ENCODE peak calls at places on chromosomes 11 and 22, in four cellular contexts. F is A549, S is SK-N-SH, I is HepG2. N is an unnamed sample.

GRCh38 chr22:32205974-32206773 is 1.3 kb upstream of the RFPL2 start:
- DNase-seq in F (peak; percentile 7), S (peak; percentile 77), I (no peak), N (no peak)

GRCh38 chr11:131408011-131408640 is 37.7 kb downstream of the NTM start:
- DNase-seq in F (peak; percentile 7), S (peak; percentile 45), I (peak; percentile 38), N (no peak)

GRCh38 chr22:49768511-49768910 is 59.2 kb downstream of the BRD1 start:
- DNase-seq in F (no peak), S (no peak), I (no peak), N (no peak)

GRCh38 chr11:67022341-67022933 is 497 bp upstream of the SYT12 start:
- DNase-seq in F (no peak), S (peak; percentile 69), I (no peak), N (no peak)

GRCh38 chr11:17354070-17354924 is 2.7 kb downstream of the NCR3LG1 start:
- DNase-seq in F (peak; percentile 84), S (peak; percentile 71), I (peak; percentile 76), N (peak; percentile 25)

GRCh38 chr22:43152355-43153071 is 1.2 kb downstream of the TSPO start:
- DNase-seq in F (no peak), S (peak; percentile 68), I (no peak), N (no peak)

GRCh38 chr22:30830907-30831306 is 136.2 kb downstream of the OSBP2 start:
- DNase-seq in F (peak; percentile 70), S (no peak), I (no peak), N (no peak)

GRCh38 chr11:56783448-56784041 is 35.0 kb upstream of the OR9G4 start:
- DNase-seq in F (peak; percentile 25), S (peak; percentile 12), I (peak; percentile 49), N (no peak)

GRCh38 chr11:57380975-57381374 is at the start of gene PRG3:
- DNase-seq in F (no peak), S (no peak), I (no peak), N (no peak)

GRCh38 chr11:122723576-122723975 is 68.1 kb downstream of the UBASH3B start:
- DNase-seq in F (no peak), S (no peak), I (no peak), N (no peak)

GRCh38 chr22:24303007-24303406 is 32.4 kb downstream of the SPECC1L start:
- DNase-seq in F (no peak), S (no peak), I (no peak), N (no peak)

GRCh38 chr11:66318576-66318970 is 1.7 kb upstream of the CD248 start:
- DNase-seq in F (no peak), S (no peak), I (no peak), N (no peak)

GRCh38 chr11:73331138-73331916 is 23.3 kb downstream of the ARHGEF17 start:
- DNase-seq in F (no peak), S (peak; percentile 67), I (peak; percentile 92), N (no peak)

GRCh38 chr11:121671276-121672168 is 218.8 kb upstream of the SORL1-AS1 start:
- DNase-seq in F (no peak), S (peak; percentile 65), I (no peak), N (no peak)

DNA sequence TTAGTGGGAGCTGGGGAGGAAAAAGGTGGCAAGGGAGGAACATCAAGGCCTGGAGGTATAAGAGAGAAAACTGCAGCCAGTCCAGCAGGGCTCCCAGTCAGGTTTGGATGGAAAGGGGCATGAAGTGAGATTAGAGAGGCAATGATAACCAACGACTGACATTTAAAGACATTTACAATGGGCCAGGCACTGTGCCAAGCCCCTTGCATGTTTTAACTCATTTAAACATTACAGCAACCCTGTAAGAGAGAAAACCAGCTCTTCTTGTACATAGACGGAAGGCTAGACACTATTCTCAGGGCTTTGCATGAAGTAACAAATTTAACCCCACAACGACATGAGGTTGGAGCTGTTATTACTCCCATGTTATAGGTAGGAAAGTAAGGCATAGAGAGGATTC is 32.1 kb upstream of the PAK1 start:
- DNase-seq in F (no peak), S (peak; percentile 37), I (no peak), N (no peak)
- TF ChIP-seq CHD2 in F (no peak), S (no peak), I (no peak), N (no peak)

DNA sequence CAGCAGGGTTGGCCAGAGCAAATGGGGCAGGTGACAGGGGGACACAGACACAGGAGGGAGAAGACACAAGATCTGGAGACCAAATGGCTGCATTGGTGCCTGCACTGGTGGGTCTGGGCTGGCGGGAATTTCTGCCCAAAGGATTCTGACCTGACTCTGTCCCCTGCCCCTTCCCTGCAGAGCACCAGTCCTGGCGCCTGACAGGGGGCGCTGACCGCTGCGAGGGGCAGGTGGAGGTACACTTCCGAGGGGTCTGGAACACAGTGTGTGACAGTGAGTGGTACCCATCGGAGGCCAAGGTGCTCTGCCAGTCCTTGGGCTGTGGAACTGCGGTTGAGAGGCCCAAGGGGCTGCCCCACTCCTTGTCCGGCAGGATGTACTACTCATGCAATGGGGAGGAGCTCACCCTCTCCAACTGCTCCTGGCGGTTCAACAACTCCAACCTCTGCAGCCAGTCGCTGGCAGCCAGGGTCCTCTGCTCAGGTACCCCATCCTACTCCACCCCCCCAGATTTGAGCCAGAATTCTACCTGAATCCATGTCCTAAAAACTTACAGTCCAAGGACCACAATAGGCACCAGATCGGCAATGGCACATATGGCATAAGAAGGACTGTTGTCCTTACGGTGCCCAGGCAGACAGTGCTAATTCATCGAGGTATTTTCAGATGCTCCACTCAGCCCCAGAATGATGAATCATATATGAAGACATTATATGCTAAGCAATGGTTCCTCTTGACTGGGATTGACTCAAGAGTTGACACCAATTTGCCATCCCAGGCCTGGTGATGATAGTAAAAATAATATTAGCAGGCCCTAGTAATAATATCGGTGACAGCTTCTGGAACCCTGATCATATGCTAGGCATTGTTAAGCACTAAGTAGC is 38.2 kb downstream of the CD6 start:
- DNase-seq in F (no peak), S (no peak), I (no peak), N (no peak)
- TF ChIP-seq CHD2 in F (no peak), S (no peak), I (no peak), N (no peak)

GRCh38 chr11:107562647-107563208 is 2.8 kb downstream of the ALKBH8 start:
- DNase-seq in F (peak; percentile 23), S (no peak), I (peak; percentile 7), N (no peak)

GRCh38 chr11:107565219-107565937 is at the start of gene ALKBH8:
- DNase-seq in F (peak; percentile 52), S (peak; percentile 73), I (peak; percentile 54), N (peak; percentile 50)

GRCh38 chr11:107564877-107565218 is 687 bp downstream of the ALKBH8 start:
- DNase-seq in F (no peak), S (no peak), I (no peak), N (no peak)

GRCh38 chr11:107561688-107562087 is 3.8 kb downstream of the ALKBH8 start:
- DNase-seq in F (no peak), S (no peak), I (no peak), N (no peak)

DNA sequence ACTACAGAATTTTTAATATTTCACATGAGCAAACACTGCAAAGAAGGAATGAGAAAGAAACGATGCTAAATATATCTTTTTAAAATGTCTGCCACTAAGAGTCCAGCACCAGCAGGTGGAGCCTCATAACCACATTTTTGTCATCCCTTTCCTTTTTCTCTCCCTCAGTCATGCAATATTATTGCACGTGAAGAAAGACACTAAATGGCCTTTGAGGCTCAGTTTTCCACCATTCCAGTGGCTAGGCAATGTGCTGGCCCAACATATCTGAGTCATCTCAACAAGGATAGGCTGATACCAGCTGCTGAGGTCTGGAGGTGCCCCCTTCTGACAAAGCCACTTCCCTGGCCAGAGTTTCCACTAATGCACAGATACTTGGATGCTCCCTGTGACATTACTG is 1.8 kb downstream of the ALKBH8 start:
- DNase-seq in F (peak; percentile 26), S (peak; percentile 42), I (peak; percentile 29), N (no peak)
- TF ChIP-seq CHD2 in F (no peak), S (no peak), I (no peak), N (no peak)

DNA sequence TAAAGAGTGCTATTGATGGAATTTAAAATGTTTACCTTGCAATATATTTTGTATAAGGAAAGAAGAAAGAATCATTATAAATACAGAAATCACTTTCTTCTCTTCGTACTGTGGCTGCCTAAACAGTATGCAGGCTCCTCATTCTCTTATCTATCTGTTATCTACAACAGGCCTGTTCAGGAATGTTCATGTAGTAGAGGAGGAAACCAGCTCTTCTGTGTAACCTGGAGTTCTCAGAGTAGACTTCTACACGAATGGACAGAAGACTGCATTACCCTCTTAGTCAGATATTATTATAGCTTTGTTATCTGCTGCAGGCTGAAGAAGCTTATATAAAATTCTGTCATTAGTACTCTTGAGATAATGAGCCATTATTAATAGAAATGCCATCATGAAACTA is 1225.9 kb upstream of the CNTN5 start:
- DNase-seq in F (no peak), S (no peak), I (no peak), N (no peak)
- TF ChIP-seq CHD2 in F (no peak), S (no peak), I (no peak), N (no peak)

GRCh38 chr11:1888347-1888753 is 3.3 kb downstream of the PRR33 start:
- DNase-seq in F (no peak), S (peak; percentile 39), I (no peak), N (no peak)

GRCh38 chr11:1889527-1889930 is 2.2 kb downstream of the PRR33 start:
- DNase-seq in F (no peak), S (peak; percentile 24), I (no peak), N (no peak)

GRCh38 chr11:1889941-1890855 is 1.5 kb downstream of the PRR33 start:
- DNase-seq in F (no peak), S (peak; percentile 37), I (no peak), N (no peak)

GRCh38 chr11:1887451-1888346 is 4.0 kb downstream of the PRR33 start:
- DNase-seq in F (no peak), S (peak; percentile 14), I (no peak), N (no peak)

DNA sequence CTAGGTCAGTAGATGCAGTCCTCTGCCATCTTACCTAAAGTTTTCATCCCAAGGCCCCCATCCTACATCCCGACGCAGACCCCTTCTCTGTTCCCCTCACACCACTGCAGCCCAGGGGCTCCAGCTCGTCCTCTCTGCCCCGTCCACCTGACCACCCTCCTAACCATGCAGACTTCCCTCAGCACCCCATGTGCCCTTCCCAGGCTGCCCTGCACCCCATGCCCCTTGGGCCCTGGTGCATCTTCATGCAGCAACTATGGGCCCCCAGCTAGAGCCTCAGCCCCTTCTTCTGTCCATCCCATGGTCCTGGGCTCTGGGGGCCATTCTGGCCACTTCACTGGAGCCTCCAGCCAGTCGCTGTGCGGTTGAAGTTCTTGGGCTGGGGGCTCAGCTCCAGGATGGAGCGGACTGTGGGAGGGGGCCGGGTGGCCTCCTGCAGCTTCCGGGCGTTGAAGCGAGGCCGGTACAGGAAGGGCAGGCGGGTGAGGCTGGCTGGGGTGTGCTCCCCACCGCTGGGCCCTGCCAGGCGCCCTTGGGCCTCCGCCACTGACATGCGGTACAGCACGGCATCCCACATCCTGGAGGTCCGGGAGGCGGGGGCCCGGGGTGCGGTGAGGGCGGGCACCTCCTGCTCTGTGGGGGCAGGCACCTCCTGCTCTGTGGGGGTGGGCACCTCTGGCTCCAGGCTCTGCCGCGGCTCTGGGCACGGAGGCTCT is 2.7 kb downstream of the PRR33 start:
- DNase-seq in F (no peak), S (peak; percentile 29), I (no peak), N (no peak)
- TF ChIP-seq CHD2 in F (no peak), S (no peak), I (no peak), N (no peak)

N was measured in GM12878.